ENCODE peak calls at places on chromosomes 16 and 17, in seven cellular contexts. X, Z, P, G, J, Y and W are unnamed samples.

GRCh38 chr17:1053661-1054360 is 56.9 kb downstream of the TIMM22 start:
- DNase-seq in G (no peak), X (no peak), Z (no peak), P (no peak), J (no peak), Y (no peak), W (no peak)

GRCh38 chr17:47077576-47077975 is 98.5 kb upstream of the RPRML start:
- DNase-seq in P (peak; percentile 46), Z (no peak), J (no peak), G (no peak), X (no peak), Y (no peak), W (peak; percentile 6)

GRCh38 chr16:48053346-48053745 is 102.4 kb downstream of the ABCC12 start:
- DNase-seq in Y (no peak), J (no peak), Z (no peak), P (peak; percentile 55), X (peak; percentile 4), G (no peak), W (peak; percentile 75)

GRCh38 chr16:1261131-1261917 is 5.5 kb downstream of the TPSD1 start:
- DNase-seq in J (no peak), Z (no peak), X (no peak), G (no peak), P (no peak), Y (no peak), W (no peak)

GRCh38 chr17:65850486-65850885 is 289.0 kb upstream of the AXIN2 start:
- DNase-seq in P (peak; percentile 10), J (no peak), X (no peak), Y (peak; percentile 42), Z (no peak), G (no peak), W (peak; percentile 35)

GRCh38 chr17:62965149-62965648 is 836 bp upstream of the TANC2 start:
- DNase-seq in G (no peak), J (no peak), X (no peak), Y (no peak), Z (no peak), P (no peak), W (no peak)

GRCh38 chr16:1613240-1613639 is 1.1 kb downstream of the CRAMP1 start:
- DNase-seq in P (no peak), Y (no peak), G (no peak), X (no peak), J (no peak), Z (no peak), W (no peak)

GRCh38 chr17:70006159-70006558 is 68.9 kb upstream of the KCNJ16 start:
- DNase-seq in Y (no peak), P (peak; percentile 23), X (no peak), Z (no peak), G (no peak), J (no peak), W (peak; percentile 42)

GRCh38 chr16:11100239-11100750 is 155.7 kb downstream of the SOCS1 start:
- DNase-seq in Y (peak; percentile 91), X (peak; percentile 96), J (peak; percentile 42), P (peak; percentile 97), G (peak; percentile 77), Z (peak; percentile 62), W (peak; percentile 93)

DNA sequence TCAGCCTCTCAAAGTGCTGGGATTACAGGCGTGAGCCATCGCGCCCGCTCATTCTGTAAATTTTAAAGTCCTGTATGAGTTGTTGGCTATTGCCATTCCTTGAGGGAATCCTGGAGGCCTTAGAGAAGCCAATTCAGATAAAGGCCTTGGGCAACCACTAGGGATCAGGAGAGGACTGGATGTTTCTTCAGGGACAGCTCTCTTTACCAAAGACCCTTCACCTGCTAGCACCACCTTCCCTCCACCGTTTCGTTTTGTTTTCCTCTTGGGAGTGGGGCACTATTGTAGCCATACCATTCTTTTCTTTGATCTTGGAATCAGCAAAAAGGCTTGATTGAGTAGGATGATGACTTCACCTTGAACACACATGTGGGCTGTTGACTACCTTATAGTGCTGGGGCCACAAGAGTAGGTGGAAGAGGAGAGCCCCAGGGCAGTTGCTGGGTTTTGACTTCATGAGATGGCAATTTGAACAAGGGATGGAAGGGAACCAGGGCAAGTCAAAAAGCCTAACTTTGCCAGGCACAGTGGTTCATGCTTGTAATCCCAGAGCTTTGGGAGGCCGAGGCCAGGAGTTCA is 7.0 kb upstream of the ANKRD40CL start:
- DNase-seq in X (no peak), J (no peak), P (no peak), Z (no peak), G (peak; percentile 35), Y (no peak), W (no peak)
- TF ChIP-seq CTCF in X (peak; percentile 2), J (no peak), P (no peak), Z (no peak), G (no peak), Y (no peak), W (no peak)

GRCh38 chr17:45900723-45901415 is 6.5 kb downstream of the MAPT start:
- DNase-seq in X (no peak), G (no peak), Y (no peak), J (no peak), Z (peak; percentile 50), P (no peak), W (no peak)

GRCh38 chr17:45905812-45906211 is 11.5 kb downstream of the MAPT start:
- DNase-seq in P (no peak), J (no peak), X (no peak), Y (no peak), G (no peak), Z (peak; percentile 77), W (no peak)

GRCh38 chr17:45904886-45905285 is 10.5 kb downstream of the MAPT start:
- DNase-seq in Z (no peak), G (no peak), P (no peak), Y (no peak), X (no peak), J (no peak), W (no peak)

GRCh38 chr17:45900136-45900535 is 5.8 kb downstream of the MAPT start:
- DNase-seq in J (no peak), Y (no peak), G (no peak), P (no peak), X (no peak), Z (no peak), W (no peak)

GRCh38 chr17:45902892-45903346 is 8.6 kb downstream of the MAPT start:
- DNase-seq in J (no peak), G (no peak), Y (no peak), Z (peak; percentile 74), X (no peak), P (no peak), W (no peak)
- H3K4me3 ChIP-seq in J (no peak overlapping the region), G (no peak overlapping the region), Y (no peak overlapping the region), Z (no peak overlapping the region), X (no peak overlapping the region), P (no peak overlapping the region), W (no peak overlapping the region)

GRCh38 chr17:78135858-78136500 is 5.4 kb downstream of the TMC8 start:
- DNase-seq in G (no peak), Z (no peak), P (no peak), Y (no peak), J (no peak), X (no peak), W (no peak)

GRCh38 chr17:78134899-78135385 is 4.4 kb downstream of the TMC8 start:
- DNase-seq in X (no peak), P (no peak), J (no peak), Z (no peak), Y (no peak), G (no peak), W (no peak)

GRCh38 chr17:78140169-78141051 is 5.8 kb upstream of the C17orf99 start:
- DNase-seq in P (peak; percentile 73), X (peak; percentile 78), G (peak; percentile 90), Y (no peak), J (peak; percentile 86), Z (peak; percentile 91), W (peak; percentile 57)

GRCh38 chr17:78138204-78139060 is 7.8 kb upstream of the C17orf99 start:
- DNase-seq in Z (no peak), J (no peak), P (no peak), X (no peak), G (no peak), Y (no peak), W (no peak)

GRCh38 chr17:78137392-78138203 is 7.0 kb downstream of the TMC8 start:
- DNase-seq in Y (no peak), J (no peak), G (no peak), X (no peak), P (no peak), Z (no peak), W (no peak)
- TF ChIP-seq CTCF in Y (peak; percentile 43), J (peak; percentile 33), G (no peak), X (peak; percentile 62), P (peak; percentile 49), Z (no peak), W (peak; percentile 23)

GRCh38 chr17:58331815-58332719 is 3.5 kb upstream of the TSPOAP1 start:
- DNase-seq in X (no peak), J (peak; percentile 43), P (no peak), Y (no peak), Z (peak; percentile 46), G (peak; percentile 81), W (no peak)

GRCh38 chr17:58329808-58330543 is 1.4 kb upstream of the TSPOAP1 start:
- DNase-seq in P (no peak), Y (no peak), G (no peak), X (no peak), J (no peak), Z (no peak), W (no peak)

GRCh38 chr17:58332720-58333395 is 4.3 kb upstream of the TSPOAP1 start:
- DNase-seq in Y (no peak), J (no peak), X (no peak), P (no peak), Z (no peak), G (no peak), W (no peak)

GRCh38 chr17:58330544-58330996 is 2.0 kb upstream of the TSPOAP1 start:
- DNase-seq in Y (no peak), X (no peak), G (no peak), P (no peak), Z (no peak), J (no peak), W (no peak)

DNA sequence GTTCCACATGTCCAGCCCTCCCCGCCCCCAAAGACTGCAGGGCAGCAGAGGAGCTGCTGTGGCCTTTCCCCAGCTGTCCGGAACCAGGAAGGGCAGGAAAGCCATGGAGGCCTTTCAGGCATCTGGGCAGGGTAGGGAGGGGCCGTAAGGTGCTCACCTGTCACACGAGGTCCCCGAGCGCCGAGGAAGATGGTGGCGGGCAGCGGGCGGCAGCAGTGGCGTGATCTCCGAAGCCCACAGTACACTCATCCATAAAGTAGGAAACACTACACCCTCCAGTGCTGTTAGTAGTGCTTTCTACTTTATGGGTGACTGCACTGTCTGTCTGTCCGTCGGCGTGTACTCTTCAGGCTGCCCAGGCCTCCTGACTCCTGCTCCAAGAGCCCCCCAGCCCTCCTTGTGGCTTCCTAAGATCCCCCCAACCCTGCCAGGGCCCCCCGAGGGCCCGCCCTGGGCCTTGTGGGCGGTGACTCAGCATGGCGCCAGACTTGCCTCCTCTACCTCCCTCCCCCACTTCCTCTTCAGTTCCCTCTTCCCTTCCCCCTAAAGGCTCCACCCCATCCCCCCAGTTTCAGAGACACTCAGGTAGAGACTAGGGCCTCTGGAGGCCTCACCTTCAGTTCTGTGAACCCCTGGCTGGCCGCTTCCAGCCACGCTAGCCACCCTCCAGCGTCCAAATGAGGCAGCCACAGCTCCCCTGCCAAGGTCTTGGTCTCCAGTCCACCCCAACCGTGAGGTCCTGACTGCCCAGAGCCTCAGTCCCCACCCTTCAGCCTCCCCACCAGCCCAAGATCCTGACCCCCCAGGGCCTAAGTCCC is 2.6 kb upstream of the TSPOAP1 start:
- DNase-seq in Y (no peak), Z (no peak), X (no peak), P (no peak), G (no peak), J (no peak), W (no peak)
- H3K4me3 ChIP-seq in Y (no peak overlapping the region), Z (peak overlapping the region; percentile 43), X (no peak overlapping the region), P (no peak overlapping the region), G (peak overlapping the region; percentile 42), J (peak overlapping the region; percentile 24), W (no peak overlapping the region)

GRCh38 chr17:42050360-42051012 is at the start of gene C17orf113:
- DNase-seq in G (no peak), J (no peak), X (no peak), Z (peak; percentile 41), Y (no peak), P (no peak), W (peak; percentile 22)
- TF ChIP-seq CTCF in G (no peak), J (peak; percentile 16), X (no peak), Z (no peak), Y (peak; percentile 27), P (peak; percentile 32), W (no peak)